ENCODE peak calls at places on chromosomes 7 and 10, in nine cellular contexts. R, S, J, Y, T, C, W, M and U are unnamed samples.

GRCh38 chr7:52254396-52255025 is 780.9 kb upstream of the POM121L12 start:
- DNase-seq in S (no peak), R (no peak), C (no peak), W (no peak), J (no peak), Y (no peak), T (no peak), M (no peak), U (no peak)

GRCh38 chr10:44995581-44995913 is 5.2 kb upstream of the ZNF22 start:
- DNase-seq in T (no peak), C (no peak), J (no peak), W (no peak), Y (no peak), S (no peak), M (no peak), R (no peak), U (no peak)

GRCh38 chr10:107546986-107547385 is 382.5 kb upstream of the SORCS1 start:
- DNase-seq in C (no peak), J (no peak), S (no peak), R (no peak), M (no peak), Y (no peak), W (no peak), T (no peak), U (no peak)

GRCh38 chr7:118104812-118105441 is 79.0 kb upstream of the LSM8 start:
- DNase-seq in J (no peak), W (no peak), Y (no peak), C (no peak), T (no peak), S (peak), R (no peak), M (no peak), U (peak)

GRCh38 chr7:158343526-158343925 is 244.1 kb downstream of the PTPRN2 start:
- DNase-seq in C (no peak), J (no peak), S (no peak), M (no peak), T (no peak), W (no peak), R (no peak), Y (no peak), U (no peak)

GRCh38 chr7:155494551-155494950 is 36.6 kb downstream of the EN2 start:
- DNase-seq in W (peak), C (no peak), R (no peak), Y (no peak), T (no peak), J (no peak), M (no peak), S (no peak), U (no peak)

GRCh38 chr7:151068069-151068773 is 8.8 kb downstream of the SLC4A2 start:
- DNase-seq in S (no peak), W (no peak), C (peak), Y (no peak), M (no peak), J (no peak), R (no peak), T (no peak), U (no peak)

GRCh38 chr7:71843677-71844076 is 568.5 kb downstream of the CALN1 start:
- DNase-seq in Y (no peak), W (no peak), J (no peak), R (no peak), C (no peak), M (no peak), S (no peak), T (no peak), U (no peak)

GRCh38 chr10:121536271-121536918 is 61.8 kb downstream of the FGFR2 start:
- DNase-seq in R (no peak), M (no peak), S (peak), T (no peak), C (no peak), Y (no peak), J (peak), W (no peak), U (no peak)

GRCh38 chr7:75734586-75735047 is 4.1 kb downstream of the HIP1 start:
- DNase-seq in T (no peak), W (no peak), C (peak), R (no peak), J (no peak), S (peak), Y (no peak), M (peak), U (no peak)

GRCh38 chr7:73735526-73735905 is 3.1 kb downstream of the ABHD11 start:
- DNase-seq in S (no peak), C (no peak), W (no peak), M (no peak), T (no peak), J (no peak), R (no peak), Y (no peak), U (no peak)

GRCh38 chr7:727104-727805 is at the start of gene PRKAR1B:
- DNase-seq in C (no peak), W (no peak), S (peak), T (no peak), R (no peak), Y (no peak), J (peak), M (peak), U (peak)

GRCh38 chr7:127628445-127628844 is 10.5 kb upstream of the PAX4 start:
- DNase-seq in S (no peak), J (no peak), W (no peak), R (no peak), M (peak), Y (peak), T (no peak), C (no peak), U (no peak)
- TF ChIP-seq CTCF in S (no peak), J (no peak), W (no peak), R (no peak), M (no peak), Y (no peak), T (no peak), C (peak), U (peak)

DNA sequence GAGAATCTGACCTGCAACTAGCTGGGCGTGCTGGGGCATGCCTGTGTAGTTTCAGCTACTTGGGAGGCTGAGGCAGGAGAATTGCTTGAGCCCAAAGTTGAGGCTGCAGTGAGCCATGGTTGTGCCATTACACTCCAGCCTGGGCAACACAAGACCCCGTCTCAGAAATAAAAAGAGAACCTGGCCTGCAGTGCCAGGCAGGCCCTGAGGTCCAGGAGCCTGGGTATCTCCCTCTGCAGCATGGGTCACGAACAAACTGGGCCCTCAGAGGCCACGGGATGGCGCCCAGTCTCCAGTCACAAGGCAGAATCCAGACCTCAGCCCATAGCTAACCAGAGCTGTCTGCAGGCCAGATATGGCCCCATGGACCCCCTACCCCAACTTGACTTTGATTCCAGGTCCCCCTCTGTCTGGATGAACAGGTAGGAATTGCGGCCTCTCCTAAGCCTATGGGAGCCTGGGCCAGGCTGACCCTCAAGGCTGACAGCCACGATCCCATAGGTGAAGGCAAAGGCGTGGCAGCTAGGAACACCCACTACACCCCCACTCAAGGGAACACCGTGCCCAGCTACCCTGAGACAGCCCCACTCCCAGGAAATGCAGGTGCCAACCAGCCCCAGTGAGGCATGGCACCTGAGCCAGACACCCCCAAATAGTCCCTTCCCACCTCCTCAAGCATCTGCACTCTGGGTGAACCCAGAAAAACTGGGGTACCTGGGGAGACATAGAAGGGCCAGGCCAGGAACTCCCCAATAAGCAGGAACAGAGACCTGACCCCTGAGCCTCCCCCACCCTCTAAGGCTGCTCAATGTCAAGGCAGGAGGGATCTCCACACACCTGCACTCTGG is 102.8 kb upstream of the TNRC18 start:
- DNase-seq in M (no peak), S (peak), Y (no peak), C (no peak), W (peak), R (no peak), J (peak), T (peak), U (no peak)
- TF ChIP-seq CTCF in M (no peak), S (peak), Y (no peak), C (no peak), W (no peak), R (no peak), J (no peak), T (peak), U (no peak)

GRCh38 chr10:132463333-132464255 is 66.6 kb downstream of the PWWP2B start:
- DNase-seq in W (no peak), R (no peak), J (no peak), T (no peak), S (no peak), Y (no peak), C (no peak), M (peak), U (no peak)
- TF ChIP-seq CTCF in W (no peak), R (no peak), J (no peak), T (no peak), S (no peak), Y (no peak), C (peak), M (no peak), U (no peak)

GRCh38 chr7:30469303-30469702 is 9.3 kb downstream of the NOD1 start:
- DNase-seq in T (peak), M (peak), S (peak), C (peak), R (peak), W (peak), J (peak), Y (peak), U (no peak)
- TF ChIP-seq CTCF in T (peak), M (no peak), S (peak), C (peak), R (peak), W (no peak), J (peak), Y (no peak), U (no peak)

GRCh38 chr10:97334370-97335175 is at the start of gene FRAT2:
- DNase-seq in M (peak), W (peak), S (peak), J (peak), T (peak), Y (peak), C (peak), R (peak), U (peak)

GRCh38 chr10:97333601-97334369 is 744 bp downstream of the FRAT2 start:
- DNase-seq in S (peak), Y (peak), J (peak), R (peak), T (peak), W (peak), C (peak), M (peak), U (peak)

GRCh38 chr10:97333351-97333600 is 1.3 kb downstream of the FRAT2 start:
- DNase-seq in J (peak), S (peak), C (no peak), M (no peak), W (no peak), R (no peak), Y (no peak), T (no peak), U (peak)

GRCh38 chr10:97331304-97331703 is 3.2 kb downstream of the FRAT2 start:
- DNase-seq in C (no peak), W (no peak), T (no peak), M (no peak), R (no peak), Y (no peak), J (no peak), S (no peak), U (no peak)

DNA sequence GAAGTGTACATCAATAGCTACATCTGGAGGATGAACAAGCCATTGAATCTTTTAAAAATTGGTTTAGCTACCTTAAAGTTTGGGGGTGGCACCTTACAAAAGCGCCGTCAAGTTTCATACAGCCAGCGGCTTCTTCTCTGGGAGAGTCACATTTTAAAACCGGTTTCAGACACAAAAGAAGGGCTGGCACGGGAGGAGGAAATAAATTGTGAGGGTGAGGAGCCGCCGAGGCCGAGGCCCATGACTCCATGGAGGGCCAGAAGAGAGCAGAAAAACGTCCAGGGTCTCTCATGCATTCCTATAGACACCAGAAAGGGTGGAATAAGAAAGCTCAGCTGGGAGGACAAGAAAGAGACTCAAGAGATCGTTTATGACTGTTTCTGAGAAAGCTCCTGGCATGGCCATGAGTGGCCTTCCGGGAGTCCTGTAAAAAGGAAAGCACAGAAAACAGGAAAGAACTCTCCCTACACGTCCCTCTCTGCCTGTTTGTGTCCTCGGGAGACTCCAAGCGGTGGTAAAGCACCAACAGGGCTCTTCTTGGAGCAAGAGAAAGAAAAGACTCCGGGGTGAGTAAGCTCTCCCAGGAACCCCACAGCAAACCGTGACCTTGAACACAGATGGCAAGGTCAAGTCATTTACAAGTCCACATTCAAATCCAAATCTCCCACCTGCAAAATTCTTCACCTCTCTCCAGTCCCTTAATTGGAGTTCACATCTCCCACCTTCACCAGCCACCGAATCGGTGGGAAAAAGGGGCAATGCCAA is 1.8 kb downstream of the FRAT2 start:
- DNase-seq in T (peak), C (peak), Y (peak), R (peak), S (peak), J (peak), W (no peak), M (peak), U (no peak)
- TF ChIP-seq CTCF in T (peak), C (peak), Y (no peak), R (peak), S (no peak), J (no peak), W (no peak), M (no peak), U (no peak)

GRCh38 chr7:143356414-143357050 is 6.0 kb downstream of the FAM131B start:
- DNase-seq in W (no peak), J (no peak), C (no peak), S (no peak), R (no peak), T (no peak), M (no peak), Y (no peak), U (no peak)

GRCh38 chr7:143354965-143355364 is 7.5 kb downstream of the FAM131B start:
- DNase-seq in S (no peak), C (no peak), W (peak), M (no peak), J (no peak), T (no peak), Y (no peak), R (no peak), U (no peak)

GRCh38 chr7:143358626-143359025 is 3.9 kb downstream of the FAM131B start:
- DNase-seq in M (no peak), R (no peak), S (no peak), Y (no peak), T (no peak), C (no peak), W (no peak), J (no peak), U (no peak)

GRCh38 chr7:143354376-143354775 is 8.1 kb downstream of the FAM131B start:
- DNase-seq in S (no peak), T (no peak), W (peak), C (no peak), Y (no peak), R (no peak), M (no peak), J (no peak), U (no peak)

GRCh38 chr7:143355450-143356385 is 6.8 kb downstream of the FAM131B start:
- DNase-seq in W (no peak), T (no peak), J (no peak), S (no peak), M (no peak), R (no peak), C (no peak), Y (no peak), U (no peak)
- TF ChIP-seq CTCF in W (no peak), T (no peak), J (no peak), S (peak), M (no peak), R (no peak), C (peak), Y (no peak), U (no peak)

GRCh38 chr10:15879058-15879457 is 18.8 kb upstream of the MINDY3 start:
- DNase-seq in Y (no peak), R (no peak), W (no peak), J (no peak), T (no peak), S (peak), C (peak), M (no peak), U (peak)
- TF ChIP-seq CTCF in Y (peak), R (peak), W (peak), J (no peak), T (peak), S (peak), C (peak), M (peak), U (peak)